ENCODE peak calls at places on chromosomes 6 and 20, in eight cellular contexts. H, L, M, T, G, K, P and X are unnamed samples.

GRCh38 chr6:29967379-29968010 is 25.2 kb downstream of the HLA-A start:
- DNase-seq in H (no peak), L (peak), M (no peak), T (no peak), G (no peak), K (no peak), P (peak), X (no peak)

GRCh38 chr6:16470502-16471221 is 232.3 kb downstream of the GMPR start:
- DNase-seq in H (no peak), L (no peak), M (no peak), T (no peak), G (no peak), K (no peak), P (no peak), X (no peak)

GRCh38 chr6:43733471-43734293 is 36.3 kb upstream of the VEGFA start:
- DNase-seq in H (no peak), L (peak), M (no peak), T (no peak), G (no peak), K (no peak), P (no peak), X (no peak)

GRCh38 chr6:137165375-137166246 is 7.8 kb downstream of the IL22RA2 start:
- DNase-seq in H (no peak), L (peak), M (no peak), T (no peak), G (peak), K (no peak), P (peak), X (no peak)

GRCh38 chr20:62580052-62580451 is 62.3 kb upstream of the SLCO4A1 start:
- DNase-seq in H (no peak), L (no peak), M (no peak), T (no peak), G (no peak), K (no peak), P (no peak), X (no peak)

GRCh38 chr6:131914967-131915751 is 36.0 kb downstream of the CCN2 start:
- DNase-seq in H (peak), L (peak), M (peak), T (peak), G (peak), K (peak), P (peak), X (no peak)

GRCh38 chr20:62874745-62875344 is 13.2 kb upstream of the TCFL5 start:
- DNase-seq in H (no peak), L (no peak), M (no peak), T (no peak), G (peak), K (no peak), P (no peak), X (no peak)

GRCh38 chr6:74166849-74167248 is 470.8 kb downstream of the CD109 start:
- DNase-seq in H (no peak), L (no peak), M (no peak), T (no peak), G (no peak), K (no peak), P (no peak), X (no peak)

GRCh38 chr20:57698191-57698866 is 11.5 kb downstream of the PMEPA1 start:
- DNase-seq in H (no peak), L (no peak), M (peak), T (no peak), G (peak), K (no peak), P (peak), X (no peak)

DNA sequence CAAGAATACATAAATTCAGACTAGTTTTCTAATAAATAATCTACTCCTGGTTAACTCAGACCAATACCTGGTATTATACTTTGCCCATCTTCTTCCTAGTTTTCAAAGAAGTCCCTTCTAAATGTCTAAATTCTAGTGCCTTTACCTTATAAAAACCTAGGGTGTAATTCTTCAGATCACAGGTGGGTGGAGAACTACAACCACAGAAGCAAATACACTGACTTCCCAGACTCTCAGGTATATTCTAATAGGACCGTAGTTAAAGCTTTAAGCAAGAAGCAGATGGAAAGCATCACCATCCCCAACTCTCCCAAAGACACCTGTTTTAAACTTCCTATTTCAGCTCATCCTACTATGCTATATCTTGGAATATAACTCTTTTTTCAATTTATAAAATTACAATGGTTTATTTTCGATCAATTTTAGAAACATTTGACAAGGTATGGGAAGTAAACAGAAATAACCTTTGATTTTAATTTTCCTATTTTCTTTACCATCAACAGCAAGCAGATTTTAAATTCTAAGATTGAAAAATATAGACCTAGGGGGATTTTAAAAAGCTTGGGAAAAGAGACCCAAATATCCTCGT is 15.8 kb downstream of the MAN1A1 start:
- DNase-seq in H (no peak), L (peak), M (no peak), T (no peak), G (no peak), K (peak), P (no peak), X (no peak)
- TF ChIP-seq CTCF in H (no peak), L (peak), M (no peak), T (peak), G (no peak), K (peak), P (peak), X (no peak)

DNA sequence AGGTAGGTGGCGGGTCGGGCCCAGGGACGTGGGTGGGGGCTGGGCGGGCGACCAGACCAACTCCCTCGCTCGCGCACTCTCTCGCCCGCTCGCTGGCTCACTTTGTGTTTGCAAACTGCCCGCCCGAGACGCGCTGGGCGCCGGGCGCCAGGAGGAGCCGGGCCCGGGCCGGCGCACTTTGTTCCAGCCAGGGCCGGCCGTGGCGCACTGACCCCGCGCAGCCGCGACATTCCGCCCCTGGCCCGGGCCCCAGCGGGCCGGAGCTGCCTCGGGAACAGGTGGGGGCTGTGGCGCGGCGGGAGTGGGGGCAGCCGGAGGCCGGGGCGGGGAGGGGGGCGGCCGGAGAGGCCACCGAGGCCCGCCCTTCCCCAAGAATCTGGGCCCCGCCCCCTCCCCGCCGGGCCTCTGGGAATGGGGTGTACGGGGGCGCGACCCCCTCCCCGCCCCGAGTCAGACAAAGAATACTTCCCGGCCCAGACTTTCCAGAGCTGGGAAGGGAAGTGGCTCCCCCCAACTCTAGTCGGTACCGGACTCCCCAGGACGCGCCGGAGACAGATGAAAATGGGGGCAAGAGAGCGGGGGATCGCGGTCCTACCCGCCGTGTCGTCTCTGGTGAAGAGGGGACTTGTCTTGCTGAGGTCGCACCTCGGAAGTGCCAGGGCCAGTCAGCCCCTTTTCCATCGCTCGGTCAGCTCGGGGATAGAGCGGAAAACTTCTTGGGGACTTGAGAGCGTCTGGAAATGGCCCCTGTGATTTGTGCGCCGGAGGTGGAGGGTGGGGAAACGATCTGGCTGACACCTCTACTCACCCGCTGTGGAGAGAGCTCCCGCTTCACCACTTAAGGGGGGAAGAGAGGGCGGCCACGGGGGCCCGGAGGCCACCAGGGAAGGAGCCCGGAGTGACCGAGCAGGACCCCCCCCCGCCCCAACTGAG is 951 bp downstream of the FOXP4 start:
- DNase-seq in H (no peak), L (peak), M (peak), T (peak), G (peak), K (peak), P (peak), X (peak)
- H3K27ac ChIP-seq in H (peak), L (no peak), M (peak), T (peak), G (peak), K (no peak), P (peak), X (peak)

GRCh38 chr6:160348552-160349441 is 619 bp downstream of the SLC22A3 start:
- DNase-seq in H (no peak), L (no peak), M (no peak), T (no peak), G (peak), K (peak), P (peak), X (no peak)
- H3K4me3 ChIP-seq in H (peak), L (no peak), M (peak), T (peak), G (no peak), K (peak), P (peak), X (peak)

GRCh38 chr6:129141499-129141898 is 258.6 kb downstream of the LAMA2 start:
- DNase-seq in H (no peak), L (no peak), M (no peak), T (no peak), G (no peak), K (no peak), P (no peak), X (no peak)
- TF ChIP-seq CTCF in H (no peak), L (no peak), M (no peak), T (no peak), G (no peak), K (no peak), P (no peak), X (no peak)

DNA sequence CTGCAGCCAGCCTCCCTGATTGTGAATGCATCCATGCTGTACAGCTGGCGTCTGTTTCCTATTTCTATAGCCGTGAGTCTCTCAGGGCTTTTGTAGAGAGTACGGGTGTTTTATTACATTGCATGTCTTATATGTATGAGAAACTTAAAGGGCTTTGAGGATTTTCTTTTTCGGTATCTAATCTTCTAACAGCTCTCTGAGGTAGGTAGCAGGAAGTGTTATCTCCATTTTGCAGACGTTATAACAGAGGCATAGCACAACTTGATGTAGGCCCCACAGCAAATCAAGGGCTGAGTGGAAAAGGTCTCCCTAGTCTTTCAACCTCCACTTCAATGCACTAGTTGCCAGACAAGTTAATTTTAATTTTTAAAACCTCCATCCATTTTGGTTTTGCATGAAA is 272.8 kb downstream of the PRL start:
- DNase-seq in H (no peak), L (no peak), M (no peak), T (no peak), G (no peak), K (no peak), P (no peak), X (no peak)
- H3K27ac ChIP-seq in H (no peak), L (no peak), M (no peak), T (no peak), G (no peak), K (peak), P (no peak), X (no peak)

GRCh38 chr6:87697581-87698552 is 4.2 kb downstream of the AKIRIN2 start:
- DNase-seq in H (no peak), L (no peak), M (no peak), T (no peak), G (no peak), K (no peak), P (no peak), X (no peak)

GRCh38 chr6:87700729-87701675 is 1.0 kb downstream of the AKIRIN2 start:
- DNase-seq in H (no peak), L (peak), M (peak), T (peak), G (peak), K (peak), P (peak), X (peak)

GRCh38 chr6:87699576-87699975 is 2.5 kb downstream of the AKIRIN2 start:
- DNase-seq in H (no peak), L (no peak), M (no peak), T (no peak), G (no peak), K (no peak), P (no peak), X (no peak)

GRCh38 chr6:87700351-87700728 is 1.7 kb downstream of the AKIRIN2 start:
- DNase-seq in H (no peak), L (no peak), M (no peak), T (no peak), G (no peak), K (no peak), P (no peak), X (no peak)

DNA sequence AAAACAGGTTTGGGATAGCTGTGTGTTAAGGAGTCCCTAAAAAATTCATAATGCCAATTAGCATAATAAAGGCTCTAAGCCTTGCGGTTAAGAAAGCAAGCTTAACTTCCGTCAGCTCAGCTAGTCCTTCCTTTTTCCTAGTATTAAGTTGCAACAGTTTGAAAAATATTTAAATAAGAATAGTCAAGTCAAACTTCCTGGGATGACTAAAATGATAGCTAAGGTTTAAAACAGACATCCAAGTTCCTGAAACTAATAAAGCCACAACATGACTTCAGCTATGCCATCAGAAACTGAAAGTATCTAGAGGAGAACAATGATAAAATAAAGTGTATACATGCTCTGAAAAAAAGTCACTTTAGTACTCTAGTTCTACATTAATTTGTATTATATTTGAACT is 3.4 kb downstream of the AKIRIN2 start:
- DNase-seq in H (no peak), L (peak), M (no peak), T (no peak), G (no peak), K (peak), P (no peak), X (no peak)
- H3K4me3 ChIP-seq in H (no peak), L (peak), M (peak), T (peak), G (no peak), K (peak), P (no peak), X (peak)